ENCODE peak calls at places on chromosomes 2 and 18, in ten cellular contexts. M is AG08395; J is WERI-Rb-1; C is heart right ventricle; A is M059J; T is kidney tubule cell; B is left lung; K is Ammon's horn; L is coronary artery; E is activated T-helper 1 cell treated with anti-CD3 and anti-CD28 coated beads, Interleukin-12 subunit alpha, Interleukin-12 subunit beta, Interleukin-2, Interleukin-4 antibody, amounts not matched to agents 30 ng/mL and 10 ng/mL and 1 ng/mL, durations not matched to agents 14 hours and 24 hours and 36 hours. Q is an unnamed sample.
A peak's percentile ranks its signal among the peaks of the same experiment; 100 is the strongest.

GRCh38 chr2:108877506-108877905 is 90.9 kb downstream of the CCDC138 start:
- DNase-seq in M (no peak), J (no peak), C (no peak), A (no peak), T (no peak), B (no peak), K (no peak), L (no peak), E (no peak), Q (no peak)

GRCh38 chr2:17747684-17748452 is 5.7 kb downstream of the SMC6 start:
- DNase-seq in M (no peak), J (no peak), C (no peak), A (peak; percentile 86), T (peak; percentile 37), B (no peak), K (no peak), L (no peak), E (no peak), Q (no peak)

GRCh38 chr2:33129661-33130447 is 183.1 kb downstream of the LTBP1 start:
- DNase-seq in M (no peak), J (no peak), C (no peak), A (no peak), T (no peak), B (no peak), K (no peak), L (no peak), E (no peak), Q (no peak)

GRCh38 chr2:17030070-17030469 is 364.4 kb upstream of the CYRIA start:
- DNase-seq in M (no peak), J (no peak), C (no peak), A (no peak), T (no peak), B (no peak), K (no peak), L (no peak), E (no peak), Q (peak; percentile 76)

GRCh38 chr2:195404650-195405049 is 252.4 kb upstream of the SLC39A10 start:
- DNase-seq in M (no peak), J (no peak), C (no peak), A (no peak), T (no peak), B (no peak), K (no peak), L (no peak), E (no peak), Q (no peak)

GRCh38 chr2:239114119-239114581 is 266.3 kb downstream of the TWIST2 start:
- DNase-seq in M (peak; percentile 56), J (no peak), C (no peak), A (peak; percentile 11), T (peak; percentile 63), B (peak; percentile 71), K (no peak), L (no peak), E (no peak), Q (no peak)

GRCh38 chr2:133264951-133265949 is 303.0 kb downstream of the NCKAP5 start:
- DNase-seq in M (no peak), J (peak; percentile 81), C (peak; percentile 28), A (peak; percentile 77), T (no peak), B (peak; percentile 80), K (peak; percentile 70), L (no peak), E (no peak), Q (peak; percentile 63)

GRCh38 chr2:216108310-216108966 is 710 bp upstream of the XRCC5 start:
- DNase-seq in M (no peak), J (peak; percentile 66), C (no peak), A (no peak), T (peak; percentile 22), B (no peak), K (no peak), L (no peak), E (no peak), Q (no peak)

GRCh38 chr2:237154894-237155851 is 69.5 kb downstream of the COPS8 start:
- DNase-seq in M (no peak), J (no peak), C (no peak), A (no peak), T (no peak), B (no peak), K (no peak), L (no peak), E (no peak), Q (no peak)

GRCh38 chr18:677951-678363 is 20.5 kb downstream of the TYMS start:
- DNase-seq in M (no peak), J (no peak), C (no peak), A (peak; percentile 60), T (no peak), B (no peak), K (peak; percentile 70), L (no peak), E (no peak), Q (no peak)

GRCh38 chr18:13310286-13310685 is 91.7 kb downstream of the LDLRAD4 start:
- DNase-seq in M (no peak), J (no peak), C (no peak), A (no peak), T (no peak), B (no peak), K (no peak), L (no peak), E (no peak), Q (no peak)

GRCh38 chr18:26051845-26052244 is 38.6 kb downstream of the SS18 start:
- DNase-seq in M (no peak), J (no peak), C (no peak), A (no peak), T (no peak), B (no peak), K (no peak), L (no peak), E (no peak), Q (no peak)

GRCh38 chr18:48924621-48925601 is 25.9 kb downstream of the SMAD7 start:
- DNase-seq in M (no peak), J (no peak), C (no peak), A (no peak), T (peak; percentile 9), B (no peak), K (no peak), L (no peak), E (peak; percentile 41), Q (no peak)

GRCh38 chr18:41992066-41992465 is 37.0 kb downstream of the PIK3C3 start:
- DNase-seq in M (no peak), J (no peak), C (no peak), A (peak; percentile 5), T (no peak), B (no peak), K (no peak), L (no peak), E (no peak), Q (no peak)

GRCh38 chr2:9403924-9404323 is 19.4 kb downstream of the ITGB1BP1 start:
- DNase-seq in M (no peak), J (no peak), C (no peak), A (no peak), T (no peak), B (no peak), K (no peak), L (no peak), E (no peak), Q (no peak)

GRCh38 chr2:48165066-48165753 is 258.9 kb upstream of the FBXO11 start:
- DNase-seq in M (no peak), J (no peak), C (no peak), A (no peak), T (no peak), B (no peak), K (no peak), L (no peak), E (no peak), Q (no peak)